ENCODE peak calls at places on chromosomes 1 and 21, in seven cellular contexts. Z is GM06990, D is fibroblast of lung, N is left ventricle myocardium inferior, M is pancreas, V is endodermal cell, P is dorsolateral prefrontal cortex. K is an unnamed sample.
A peak's percentile ranks its signal among the peaks of the same experiment; 100 is the strongest.

GRCh38 chr1:111739984-111740765 is 980 bp upstream of the INKA2 start:
- DNase-seq in Z (peak; percentile 52), D (peak; percentile 59), N (peak; percentile 80), M (no peak), V (peak; percentile 93), P (peak; percentile 73), K (no peak)

GRCh38 chr21:34022557-34023335 is 50.6 kb upstream of the MRPS6 start:
- DNase-seq in Z (peak; percentile 41), D (no peak), N (no peak), M (no peak), V (peak; percentile 54), P (no peak), K (no peak)

GRCh38 chr1:21277178-21277577 is 13.1 kb downstream of the ECE1 start:
- DNase-seq in Z (no peak), D (no peak), N (peak; percentile 60), M (no peak), V (no peak), P (no peak), K (no peak)

GRCh38 chr1:15454256-15454655 is 2.3 kb upstream of the CELA2A start:
- DNase-seq in Z (no peak), D (peak; percentile 83), N (no peak), M (peak; percentile 87), V (no peak), P (no peak), K (no peak)

GRCh38 chr1:41745022-41745421 is 173.7 kb downstream of the HIVEP3 start:
- DNase-seq in Z (no peak), D (no peak), N (no peak), M (no peak), V (no peak), P (no peak), K (no peak)

GRCh38 chr1:116352349-116352813 is 20.7 kb upstream of the ATP1A1 start:
- DNase-seq in Z (no peak), D (no peak), N (no peak), M (no peak), V (no peak), P (no peak), K (no peak)

GRCh38 chr1:56331892-56332567 is 247.3 kb downstream of the PLPP3 start:
- DNase-seq in Z (peak; percentile 74), D (peak; percentile 32), N (no peak), M (no peak), V (no peak), P (no peak), K (no peak)

GRCh38 chr1:66316464-66317155 is 217.3 kb upstream of the SGIP1 start:
- DNase-seq in Z (no peak), D (peak; percentile 62), N (no peak), M (no peak), V (no peak), P (no peak), K (no peak)

GRCh38 chr1:115198938-115199337 is 109.6 kb upstream of the TSPAN2 start:
- DNase-seq in Z (no peak), D (peak; percentile 64), N (peak; percentile 33), M (peak; percentile 39), V (no peak), P (no peak), K (peak; percentile 96)

GRCh38 chr1:21836729-21837128 is 24.7 kb downstream of the LDLRAD2 start:
- DNase-seq in Z (no peak), D (no peak), N (no peak), M (peak; percentile 12), V (no peak), P (no peak), K (no peak)

GRCh38 chr1:35557118-35557610 is at the start of gene KIAA0319L:
- DNase-seq in Z (no peak), D (no peak), N (peak; percentile 90), M (peak; percentile 93), V (peak; percentile 90), P (peak; percentile 93), K (no peak)

GRCh38 chr1:25146382-25146855 is 85.9 kb downstream of the SYF2 start:
- DNase-seq in Z (no peak), D (no peak), N (no peak), M (no peak), V (no peak), P (no peak), K (no peak)

GRCh38 chr1:242225770-242226573 is 227.1 kb upstream of the MAP1LC3C start:
- DNase-seq in Z (peak; percentile 25), D (peak; percentile 48), N (no peak), M (no peak), V (no peak), P (no peak), K (no peak)

GRCh38 chr1:24417681-24418080 is 2.1 kb downstream of the NIPAL3 start:
- DNase-seq in Z (no peak), D (no peak), N (no peak), M (no peak), V (no peak), P (no peak), K (no peak)

GRCh38 chr1:84884671-84885389 is 8.2 kb downstream of the LPAR3 start:
- DNase-seq in Z (no peak), D (peak; percentile 34), N (no peak), M (no peak), V (no peak), P (no peak), K (no peak)

GRCh38 chr1:191709215-191709614 is 449.0 kb upstream of the RGS18 start:
- DNase-seq in Z (no peak), D (no peak), N (no peak), M (no peak), V (no peak), P (no peak), K (no peak)

GRCh38 chr1:91725961-91726704 is 159.8 kb downstream of the TGFBR3 start:
- DNase-seq in Z (no peak), D (peak; percentile 98), N (no peak), M (no peak), V (no peak), P (no peak), K (peak; percentile 69)

GRCh38 chr1:109821221-109821669 is 57.5 kb upstream of the EPS8L3 start:
- DNase-seq in Z (no peak), D (peak; percentile 94), N (no peak), M (peak; percentile 38), V (peak; percentile 40), P (no peak), K (peak; percentile 85)

GRCh38 chr1:6183520-6183989 is 3.4 kb upstream of the CHD5 start:
- DNase-seq in Z (no peak), D (no peak), N (no peak), M (no peak), V (peak; percentile 67), P (no peak), K (no peak)

GRCh38 chr1:90391116-90391515 is 326.0 kb downstream of the BARHL2 start:
- DNase-seq in Z (no peak), D (no peak), N (no peak), M (no peak), V (no peak), P (no peak), K (no peak)

GRCh38 chr1:204025917-204026709 is 46.8 kb upstream of the SOX13 start:
- DNase-seq in Z (no peak), D (no peak), N (no peak), M (no peak), V (peak; percentile 66), P (no peak), K (no peak)

GRCh38 chr1:220374449-220374848 is 102.2 kb upstream of the RAB3GAP2 start:
- DNase-seq in Z (no peak), D (no peak), N (no peak), M (no peak), V (no peak), P (no peak), K (no peak)

GRCh38 chr1:228120351-228121091 is 11.4 kb upstream of the MRPL55 start:
- DNase-seq in Z (no peak), D (no peak), N (no peak), M (no peak), V (no peak), P (no peak), K (no peak)

GRCh38 chr1:155134322-155134721 is 1.3 kb upstream of the SLC50A1 start:
- DNase-seq in Z (no peak), D (no peak), N (no peak), M (peak; percentile 22), V (no peak), P (no peak), K (no peak)
- H3K4me3 ChIP-seq in Z (no peak overlapping the region), D (peak overlapping the region; percentile 82), N (peak overlapping the region; percentile 79), M (no peak overlapping the region), V (peak overlapping the region; percentile 99), P (peak overlapping the region; percentile 68), K (peak overlapping the region; percentile 66)

DNA sequence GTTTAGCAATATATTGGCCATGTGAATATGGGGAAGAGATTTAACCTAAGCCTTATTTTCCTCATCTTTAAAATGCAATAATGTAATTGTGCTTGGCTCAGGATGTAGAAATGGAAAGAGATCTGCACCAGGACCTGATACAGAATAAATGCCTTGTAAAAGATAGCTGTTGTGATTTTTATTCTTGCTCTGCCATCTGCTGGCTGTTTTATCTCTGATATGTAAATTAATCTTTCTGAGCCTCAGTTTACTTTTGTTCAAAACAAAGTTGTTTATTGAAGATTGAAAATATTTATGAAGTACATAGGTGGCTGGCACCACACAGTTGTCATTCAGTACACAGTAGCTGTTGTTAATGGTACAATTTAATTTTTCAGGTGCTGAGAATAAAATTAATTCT is 21.9 kb downstream of the ZYG11B start:
- DNase-seq in Z (no peak), D (peak; percentile 13), N (no peak), M (no peak), V (no peak), P (no peak), K (no peak)
- TF ChIP-seq CTCF in Z (no peak), D (peak; percentile 2), N (peak; percentile 35), M (no peak), V (peak; percentile 17), P (peak; percentile 72), K (no peak)

DNA sequence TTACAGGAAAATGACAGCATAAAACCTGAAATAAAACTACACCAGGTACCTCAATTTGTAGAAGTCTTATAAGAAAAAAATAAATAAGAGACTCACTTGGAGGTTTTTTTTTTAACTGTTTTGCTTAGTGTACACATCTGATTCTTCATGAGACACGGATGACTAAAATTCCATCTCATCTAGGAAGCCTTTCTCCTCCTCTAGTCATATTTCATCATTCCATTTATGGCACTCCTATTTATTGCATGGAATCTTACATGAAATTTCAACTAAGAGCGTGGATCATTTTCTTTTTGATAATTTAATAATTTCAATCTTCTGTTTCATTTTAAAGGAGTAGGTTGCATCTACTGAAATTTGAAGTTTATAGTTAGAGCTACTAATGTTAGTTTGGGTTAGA is 1.6 kb upstream of the PTGS2 start:
- DNase-seq in Z (no peak), D (peak; percentile 53), N (no peak), M (no peak), V (no peak), P (no peak), K (no peak)
- H3K4me3 ChIP-seq in Z (no peak overlapping the region), D (peak overlapping the region; percentile 92), N (peak overlapping the region; percentile 69), M (no peak overlapping the region), V (no peak overlapping the region), P (peak overlapping the region; percentile 61), K (peak overlapping the region; percentile 54)

GRCh38 chr1:17632106-17632505 is 92.6 kb downstream of the ARHGEF10L start:
- DNase-seq in Z (no peak), D (no peak), N (no peak), M (no peak), V (no peak), P (no peak), K (no peak)

GRCh38 chr1:17630048-17630830 is 90.7 kb downstream of the ARHGEF10L start:
- DNase-seq in Z (no peak), D (peak; percentile 68), N (peak; percentile 61), M (no peak), V (no peak), P (no peak), K (no peak)

GRCh38 chr1:17627239-17628052 is 87.9 kb downstream of the ARHGEF10L start:
- DNase-seq in Z (no peak), D (no peak), N (no peak), M (no peak), V (no peak), P (no peak), K (no peak)

GRCh38 chr1:17631410-17631809 is 91.9 kb downstream of the ARHGEF10L start:
- DNase-seq in Z (no peak), D (no peak), N (no peak), M (no peak), V (no peak), P (no peak), K (no peak)

GRCh38 chr1:17629460-17629859 is 90.0 kb downstream of the ARHGEF10L start:
- DNase-seq in Z (no peak), D (no peak), N (no peak), M (no peak), V (peak; percentile 92), P (no peak), K (no peak)
- TF ChIP-seq CTCF in Z (peak; percentile 30), D (no peak), N (peak; percentile 23), M (no peak), V (peak; percentile 84), P (no peak), K (peak; percentile 40)

K was measured in HFF-Myc.